ENCODE peak calls at places on chromosomes 6 and 20, in six cellular contexts. T is mesenteric fat pad, L is NCI-H1436, Y is amygdala, O is uterus, H is NT2/D1. X is an unnamed sample.

GRCh38 chr20:3745686-3746173 is 13.2 kb downstream of the HSPA12B start:
- DNase-seq in O (no peak), T (no peak), H (no peak), L (no peak), Y (no peak), X (no peak)

GRCh38 chr6:678515-678914 is 14.4 kb downstream of the EXOC2 start:
- DNase-seq in O (no peak), H (no peak), T (no peak), Y (no peak), L (no peak), X (no peak)

GRCh38 chr6:125155344-125155743 is 1.8 kb downstream of the TPD52L1 start:
- DNase-seq in O (no peak), L (no peak), Y (no peak), H (no peak), T (no peak), X (no peak)

GRCh38 chr20:46731770-46732169 is 22.3 kb downstream of the SLC2A10 start:
- DNase-seq in Y (no peak), O (no peak), T (no peak), H (no peak), L (no peak), X (no peak)

GRCh38 chr6:111803804-111804203 is 69.4 kb downstream of the FYN start:
- DNase-seq in Y (no peak), T (no peak), O (no peak), L (no peak), H (no peak), X (no peak)

GRCh38 chr6:26198626-26199056 is 111.4 kb downstream of the HFE start:
- DNase-seq in T (no peak), L (no peak), H (no peak), Y (no peak), O (no peak), X (peak)

GRCh38 chr6:43669050-43669921 is 18.3 kb downstream of the MRPS18A start:
- DNase-seq in L (no peak), H (no peak), Y (no peak), O (peak), T (no peak), X (no peak)

GRCh38 chr6:109001554-109001953 is 93.1 kb downstream of the SESN1 start:
- DNase-seq in Y (no peak), O (no peak), L (no peak), H (no peak), T (no peak), X (peak)

GRCh38 chr20:13736792-13737191 is 47.9 kb downstream of the ESF1 start:
- DNase-seq in L (no peak), Y (no peak), H (no peak), T (no peak), O (no peak), X (no peak)

GRCh38 chr20:38805502-38805957 is at the start of gene PPP1R16B:
- DNase-seq in L (no peak), Y (peak), T (peak), O (no peak), H (peak), X (no peak)

GRCh38 chr20:24102290-24102689 is 113.7 kb upstream of the GGTLC1 start:
- DNase-seq in O (no peak), Y (no peak), H (peak), T (no peak), L (no peak), X (no peak)

GRCh38 chr6:126341126-126341525 is 1.2 kb downstream of the CENPW start:
- DNase-seq in Y (no peak), L (no peak), H (no peak), O (no peak), T (no peak), X (no peak)

GRCh38 chr6:117493470-117493869 is 11.0 kb downstream of the DCBLD1 start:
- DNase-seq in O (no peak), H (no peak), L (no peak), Y (no peak), T (no peak), X (no peak)

GRCh38 chr6:98841589-98842488 is 7.5 kb downstream of the POU3F2 start:
- DNase-seq in T (no peak), O (no peak), Y (no peak), L (no peak), H (no peak), X (no peak)

GRCh38 chr6:87705070-87705691 is 3.1 kb upstream of the AKIRIN2 start:
- DNase-seq in O (no peak), T (no peak), L (no peak), Y (no peak), H (no peak), X (no peak)

GRCh38 chr6:1145756-1146218 is 166.1 kb upstream of the FOXQ1 start:
- DNase-seq in T (no peak), Y (no peak), H (no peak), L (no peak), O (no peak), X (no peak)

GRCh38 chr20:709421-709820 is 33.8 kb upstream of the SCRT2 start:
- DNase-seq in T (peak), H (no peak), L (peak), O (no peak), Y (no peak), X (no peak)

GRCh38 chr20:31716351-31716750 is 6.3 kb downstream of the BCL2L1 start:
- DNase-seq in Y (no peak), L (no peak), O (no peak), T (no peak), H (no peak), X (no peak)

GRCh38 chr6:157219201-157220200 is 103.8 kb downstream of the TMEM242 start:
- DNase-seq in T (peak), H (no peak), Y (no peak), L (no peak), O (peak), X (no peak)

GRCh38 chr6:108598316-108598863 is 37.7 kb downstream of the FOXO3 start:
- DNase-seq in L (no peak), H (no peak), Y (no peak), O (no peak), T (no peak), X (no peak)

GRCh38 chr6:128233501-128233900 is 286.9 kb downstream of the PTPRK start:
- DNase-seq in T (no peak), O (no peak), Y (peak), L (no peak), H (no peak), X (no peak)

GRCh38 chr20:60008130-60008808 is 50.0 kb downstream of the CDH26 start:
- DNase-seq in Y (no peak), H (no peak), L (no peak), T (no peak), O (no peak), X (no peak)

GRCh38 chr6:85113934-85114582 is 335.8 kb upstream of the NT5E start:
- DNase-seq in Y (no peak), H (no peak), T (no peak), O (no peak), L (no peak), X (no peak)

GRCh38 chr20:24890286-24890685 is 58.8 kb upstream of the CST7 start:
- DNase-seq in O (no peak), T (no peak), L (no peak), H (no peak), Y (no peak), X (no peak)

GRCh38 chr6:15253107-15254073 is 7.5 kb downstream of the JARID2 start:
- DNase-seq in O (no peak), H (no peak), Y (no peak), T (no peak), L (no peak), X (no peak)

GRCh38 chr6:135673671-135674309 is 176.2 kb upstream of the AHI1 start:
- DNase-seq in O (no peak), L (no peak), Y (no peak), T (no peak), H (no peak), X (no peak)

GRCh38 chr20:2402271-2402980 is 21.7 kb downstream of the TGM6 start:
- DNase-seq in O (no peak), Y (no peak), L (no peak), H (no peak), T (no peak), X (no peak)

GRCh38 chr6:89986650-89987074 is 92.4 kb downstream of the GJA10 start:
- DNase-seq in H (no peak), T (no peak), Y (no peak), O (no peak), L (no peak), X (no peak)

GRCh38 chr20:41347523-41348429 is 7.2 kb downstream of the LPIN3 start:
- DNase-seq in L (no peak), Y (no peak), H (no peak), T (no peak), O (no peak), X (no peak)

GRCh38 chr6:88251261-88251660 is 85.1 kb upstream of the CNR1 start:
- DNase-seq in O (no peak), L (no peak), Y (no peak), H (no peak), T (no peak), X (no peak)

GRCh38 chr6:91464718-91465117 is 877.8 kb upstream of the MAP3K7 start:
- DNase-seq in H (no peak), T (no peak), Y (no peak), L (no peak), O (no peak), X (no peak)

GRCh38 chr6:122798099-122798641 is 9.1 kb downstream of the SMPDL3A start:
- DNase-seq in O (no peak), H (no peak), T (no peak), L (no peak), Y (no peak), X (no peak)

GRCh38 chr6:158376650-158377081 is 64.4 kb downstream of the TULP4 start:
- DNase-seq in O (no peak), L (no peak), Y (no peak), T (no peak), H (no peak), X (no peak)

GRCh38 chr6:30613251-30614043 is 3.6 kb downstream of the PPP1R10 start:
- DNase-seq in O (no peak), L (no peak), Y (no peak), H (no peak), T (no peak), X (no peak)

GRCh38 chr6:132687306-132687705 is 26.5 kb downstream of the VNN1 start:
- DNase-seq in O (no peak), L (no peak), Y (no peak), T (no peak), H (no peak), X (no peak)

GRCh38 chr20:840858-841567 is 7.5 kb downstream of the FAM110A start:
- DNase-seq in H (no peak), L (no peak), Y (no peak), T (no peak), O (no peak), X (no peak)